ENCODE peak calls at places on chromosomes 16 and 17, in four cellular contexts. M is H1, V is IMR-90, E is H9. X is an unnamed sample.

GRCh38 chr17:37519241-37519985 is 29.7 kb downstream of the DUSP14 start:
- DNase-seq in E (no peak), M (no peak), V (peak; percentile 69), X (no peak)

GRCh38 chr16:66895697-66895995 is 15.3 kb downstream of the PDP2 start:
- DNase-seq in E (no peak), V (no peak), M (no peak), X (no peak)

GRCh38 chr17:12312692-12313091 is 292.0 kb downstream of the MAP2K4 start:
- DNase-seq in M (no peak), V (no peak), E (no peak), X (no peak)

GRCh38 chr17:58911741-58912343 is 156.2 kb downstream of the PPM1E start:
- DNase-seq in V (no peak), E (peak; percentile 62), M (no peak), X (peak; percentile 24)

GRCh38 chr16:30562021-30562420 is 3.8 kb upstream of the ZNF764 start:
- DNase-seq in V (no peak), E (no peak), M (no peak), X (no peak)

GRCh38 chr16:13708361-13708760 is 211.6 kb upstream of the ERCC4 start:
- DNase-seq in M (no peak), V (no peak), E (no peak), X (peak; percentile 5)

GRCh38 chr17:82113941-82114340 is 15.9 kb upstream of the FASN start:
- DNase-seq in E (peak; percentile 25), V (no peak), M (no peak), X (no peak)

GRCh38 chr16:58332997-58333700 is 38.3 kb upstream of the PRSS54 start:
- DNase-seq in V (no peak), E (peak; percentile 83), M (no peak), X (peak; percentile 70)

GRCh38 chr16:70800798-70801480 is at the start of gene VAC14:
- DNase-seq in E (peak; percentile 97), M (peak; percentile 81), V (peak; percentile 79), X (peak; percentile 95)

GRCh38 chr16:2025251-2025650 is 1.5 kb upstream of the NHERF2 start:
- DNase-seq in V (no peak), M (no peak), E (no peak), X (no peak)

GRCh38 chr16:2025878-2026460 is 733 bp upstream of the NHERF2 start:
- DNase-seq in V (no peak), E (no peak), M (no peak), X (no peak)

GRCh38 chr16:2022723-2023097 is 3.1 kb downstream of the NPW start:
- DNase-seq in V (peak; percentile 26), M (no peak), E (peak; percentile 91), X (peak; percentile 93)

GRCh38 chr16:2023098-2023925 is 3.4 kb upstream of the NHERF2 start:
- DNase-seq in E (peak; percentile 94), M (peak; percentile 71), V (peak; percentile 79), X (peak; percentile 90)

GRCh38 chr16:2024026-2024425 is 2.7 kb upstream of the NHERF2 start:
- DNase-seq in V (no peak), M (no peak), E (no peak), X (no peak)
- H3K4ac ChIP-seq in V (peak overlapping the region; percentile 95), M (no peak overlapping the region), E (no peak overlapping the region), X (no peak overlapping the region)

GRCh38 chr16:88657371-88657770 is 5.5 kb downstream of the MVD start:
- DNase-seq in M (no peak), E (no peak), V (no peak), X (no peak)
- H3K56ac ChIP-seq in M (no peak overlapping the region), E (no peak overlapping the region), V (no peak overlapping the region), X (no peak overlapping the region)

GRCh38 chr17:79104898-79105600 is 30.4 kb downstream of the ENGASE start:
- DNase-seq in E (no peak), M (no peak), V (no peak), X (no peak)
- H3K4ac ChIP-seq in E (no peak overlapping the region), M (no peak overlapping the region), V (no peak overlapping the region), X (no peak overlapping the region)

GRCh38 chr16:17557480-17557879 is 86.7 kb upstream of the XYLT1 start:
- DNase-seq in E (no peak), V (no peak), M (no peak), X (no peak)
- H3K56ac ChIP-seq in E (no peak overlapping the region), V (no peak overlapping the region), M (no peak overlapping the region), X (no peak overlapping the region)

GRCh38 chr16:69563605-69564580 is 1.9 kb upstream of the NFAT5 start:
- DNase-seq in E (no peak), M (no peak), V (peak; percentile 65), X (peak; percentile 61)

GRCh38 chr16:69567031-69567680 is 1.4 kb downstream of the NFAT5 start:
- DNase-seq in V (peak; percentile 33), E (peak; percentile 39), M (no peak), X (peak; percentile 67)

GRCh38 chr16:69564845-69565610 is 738 bp upstream of the NFAT5 start:
- DNase-seq in E (no peak), V (no peak), M (no peak), X (peak; percentile 19)

GRCh38 chr16:69566437-69567030 is 768 bp downstream of the NFAT5 start:
- DNase-seq in E (peak; percentile 47), M (no peak), V (peak; percentile 68), X (no peak)

GRCh38 chr16:69565611-69566436 is at the start of gene NFAT5:
- DNase-seq in E (peak; percentile 94), M (peak; percentile 53), V (peak; percentile 74), X (peak; percentile 97)
- H3K4ac ChIP-seq in E (no peak within 1 kb of the TSS), M (peak within 1 kb of the TSS; percentile 85), V (peak within 1 kb of the TSS; percentile 91), X (peak within 1 kb of the TSS; percentile 99)

GRCh38 chr17:47192549-47192948 is 3.5 kb upstream of the CDC27 start:
- DNase-seq in M (no peak), V (no peak), E (no peak), X (no peak)

GRCh38 chr17:47190770-47191169 is 1.7 kb upstream of the CDC27 start:
- DNase-seq in E (no peak), M (no peak), V (no peak), X (no peak)

GRCh38 chr17:47189732-47190621 is 882 bp upstream of the CDC27 start:
- DNase-seq in M (no peak), V (no peak), E (no peak), X (no peak)

GRCh38 chr17:47197821-47198220 is 8.7 kb upstream of the CDC27 start:
- DNase-seq in M (no peak), V (no peak), E (no peak), X (peak; percentile 15)

GRCh38 chr17:47193931-47194481 is 4.9 kb upstream of the CDC27 start:
- DNase-seq in E (no peak), M (no peak), V (no peak), X (peak; percentile 6)
- H3K56ac ChIP-seq in E (no peak overlapping the region), M (no peak overlapping the region), V (no peak overlapping the region), X (no peak overlapping the region)

DNA sequence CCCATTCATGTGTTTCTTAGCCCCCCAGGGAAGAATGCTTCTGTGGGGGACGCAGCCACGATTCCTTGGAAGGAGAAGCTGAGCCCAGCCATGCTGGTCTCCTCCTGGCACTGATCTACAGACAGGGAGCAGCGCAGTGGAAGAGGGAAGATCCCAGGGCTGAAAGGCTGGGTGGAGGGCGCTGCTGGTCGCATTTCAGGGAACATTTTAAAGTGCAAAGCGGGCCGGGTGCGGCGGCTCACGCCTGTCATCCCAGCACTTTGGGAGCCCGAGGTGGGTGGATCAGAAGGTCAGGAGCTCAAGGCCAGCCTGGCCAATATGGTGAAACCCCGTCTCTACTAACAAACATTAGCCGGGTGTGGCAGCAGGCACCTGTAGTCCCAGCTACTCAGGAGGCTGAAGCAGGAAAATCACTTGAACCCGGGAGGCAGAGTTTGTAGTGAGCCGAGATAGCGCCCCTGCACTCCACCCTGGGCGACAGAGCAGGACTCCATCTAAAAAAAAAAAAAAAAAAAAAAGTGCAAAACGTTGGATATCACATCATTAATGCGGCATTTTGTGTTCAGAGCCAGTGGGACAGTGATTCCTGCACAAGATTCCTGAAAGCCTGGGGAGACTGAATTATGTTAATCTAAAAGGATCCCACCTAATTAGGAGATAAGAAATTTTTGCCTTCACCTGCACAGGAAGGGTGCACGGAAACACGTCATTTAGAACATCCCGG is 558 bp upstream of the CHMP6 start:
- DNase-seq in E (no peak), M (no peak), V (no peak), X (no peak)
- H3K4ac ChIP-seq in E (no peak overlapping the region), M (no peak overlapping the region), V (peak overlapping the region; percentile 94), X (no peak overlapping the region)

DNA sequence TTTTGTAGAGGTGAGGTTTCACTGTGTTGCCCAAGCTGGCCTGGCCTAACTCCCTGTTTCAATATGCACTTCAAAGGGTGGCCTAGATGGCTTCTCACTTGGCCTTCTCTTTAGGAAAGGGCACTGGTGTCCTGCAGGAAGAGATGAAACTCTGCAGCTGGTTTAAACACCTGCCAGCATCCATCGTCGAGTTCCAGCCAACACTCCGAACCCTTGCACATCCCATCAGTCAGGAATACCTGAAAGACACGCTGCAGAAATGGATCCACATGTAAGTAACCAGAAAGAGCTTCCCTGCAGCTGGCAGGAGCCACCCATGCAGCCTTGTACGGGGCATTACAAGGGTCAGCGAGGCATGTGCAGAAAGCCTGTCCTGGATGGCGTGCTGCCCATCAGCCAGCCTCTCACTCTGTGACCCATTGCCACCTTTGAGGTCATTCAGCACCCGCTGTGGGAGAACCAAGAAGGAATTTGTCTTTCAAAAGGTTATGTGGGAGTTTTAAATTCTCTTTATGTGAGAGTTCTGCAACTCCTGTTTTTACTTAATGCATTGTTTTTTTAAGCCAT is 7.0 kb downstream of the COG1 start:
- DNase-seq in E (no peak), V (no peak), M (no peak), X (no peak)
- H3K56ac ChIP-seq in E (no peak overlapping the region), V (no peak overlapping the region), M (no peak overlapping the region), X (no peak overlapping the region)

GRCh38 chr16:2767140-2767731 is 9.8 kb downstream of the ELOB start:
- DNase-seq in M (no peak), V (no peak), E (no peak), X (no peak)
- H3K4ac ChIP-seq in M (no peak overlapping the region), V (no peak overlapping the region), E (no peak overlapping the region), X (no peak overlapping the region)